ENCODE peak calls at places on chromosomes 1 and 21, in nine cellular contexts. H, E, J, I, L, D, Y, O and S are unnamed samples. For H3K4me1, the result is how much of the 10 kb centered on the place peaks cover.

GRCh38 chr1:35544976-35545375 is 12.2 kb downstream of the KIAA0319L start:
- DNase-seq in H (no peak), E (peak), J (peak), I (peak), L (no peak), D (no peak), Y (no peak), O (peak), S (peak)

GRCh38 chr21:41775152-41775472 is 8.3 kb upstream of the RIPK4 start:
- DNase-seq in H (no peak), E (no peak), J (no peak), I (no peak), L (no peak), D (no peak), Y (no peak), O (no peak), S (no peak)

GRCh38 chr1:3746784-3747521 is 5.3 kb upstream of the CCDC27 start:
- DNase-seq in H (peak), E (peak), J (peak), I (peak), L (peak), D (peak), Y (peak), O (peak), S (peak)

GRCh38 chr1:1213153-1213918 is 617 bp downstream of the TNFRSF4 start:
- DNase-seq in H (no peak), E (no peak), J (no peak), I (no peak), L (peak), D (no peak), Y (no peak), O (no peak), S (peak)

GRCh38 chr1:57461405-57461804 is 37.5 kb upstream of the DAB1 start:
- DNase-seq in H (no peak), E (no peak), J (no peak), I (no peak), L (no peak), D (no peak), Y (no peak), O (no peak), S (no peak)

GRCh38 chr1:208604295-208604694 is 360.1 kb upstream of the PLXNA2 start:
- DNase-seq in H (no peak), E (no peak), J (no peak), I (no peak), L (no peak), D (no peak), Y (peak), O (no peak), S (no peak)

GRCh38 chr1:228131736-228132135 is 8.3 kb upstream of the GUK1 start:
- DNase-seq in H (no peak), E (no peak), J (no peak), I (no peak), L (no peak), D (peak), Y (no peak), O (no peak), S (no peak)

GRCh38 chr1:10494418-10494753 is 19.6 kb downstream of the PEX14 start:
- DNase-seq in H (no peak), E (no peak), J (no peak), I (no peak), L (no peak), D (no peak), Y (no peak), O (no peak), S (no peak)

GRCh38 chr1:14486401-14487110 is 111.9 kb upstream of the KAZN start:
- DNase-seq in H (no peak), E (no peak), J (no peak), I (peak), L (no peak), D (peak), Y (peak), O (no peak), S (no peak)

GRCh38 chr1:90919900-90920299 is 101.9 kb downstream of the ZNF644 start:
- DNase-seq in H (no peak), E (no peak), J (no peak), I (peak), L (no peak), D (no peak), Y (no peak), O (no peak), S (no peak)

GRCh38 chr1:245856944-245857531 is 650.0 kb downstream of the SMYD3 start:
- DNase-seq in H (no peak), E (no peak), J (no peak), I (peak), L (no peak), D (peak), Y (no peak), O (peak), S (no peak)

GRCh38 chr1:156172696-156173470 is 19.5 kb downstream of the SEMA4A start:
- DNase-seq in H (no peak), E (no peak), J (peak), I (no peak), L (no peak), D (no peak), Y (no peak), O (peak), S (no peak)

GRCh38 chr1:172658871-172659453 is at the start of gene FASLG:
- DNase-seq in H (no peak), E (no peak), J (no peak), I (peak), L (no peak), D (no peak), Y (no peak), O (no peak), S (no peak)

GRCh38 chr1:19079983-19080472 is 123.6 kb upstream of the IFFO2 start:
- DNase-seq in H (no peak), E (no peak), J (no peak), I (peak), L (no peak), D (no peak), Y (no peak), O (peak), S (no peak)

GRCh38 chr1:215992620-215993019 is 425.5 kb downstream of the KCTD3 start:
- DNase-seq in H (no peak), E (no peak), J (no peak), I (peak), L (no peak), D (no peak), Y (no peak), O (peak), S (no peak)

GRCh38 chr1:9376886-9377333 is 84.2 kb downstream of the SPSB1 start:
- DNase-seq in H (no peak), E (no peak), J (no peak), I (peak), L (peak), D (no peak), Y (no peak), O (no peak), S (no peak)

GRCh38 chr1:156528231-156528630 is 27.7 kb upstream of the MEF2D start:
- DNase-seq in H (no peak), E (no peak), J (no peak), I (no peak), L (no peak), D (no peak), Y (no peak), O (no peak), S (no peak)

GRCh38 chr1:187413770-187414169 is 585.0 kb downstream of the PLA2G4A start:
- DNase-seq in H (no peak), E (no peak), J (no peak), I (peak), L (no peak), D (no peak), Y (no peak), O (peak), S (no peak)

GRCh38 chr1:215710340-215710971 is 143.4 kb downstream of the KCTD3 start:
- DNase-seq in H (no peak), E (no peak), J (peak), I (peak), L (no peak), D (no peak), Y (peak), O (peak), S (no peak)

GRCh38 chr1:204751883-204752687 is 66.5 kb upstream of the LRRN2 start:
- DNase-seq in H (no peak), E (no peak), J (peak), I (no peak), L (no peak), D (peak), Y (peak), O (peak), S (no peak)

GRCh38 chr1:8197493-8198282 is 120.2 kb upstream of the SLC45A1 start:
- DNase-seq in H (peak), E (peak), J (no peak), I (peak), L (peak), D (peak), Y (peak), O (peak), S (peak)

GRCh38 chr1:42436794-42437458 is 18.9 kb downstream of the ZMYND12 start:
- DNase-seq in H (no peak), E (no peak), J (no peak), I (no peak), L (no peak), D (no peak), Y (no peak), O (no peak), S (no peak)

GRCh38 chr1:67793562-67793961 is 39.7 kb downstream of the GNG12 start:
- DNase-seq in H (no peak), E (no peak), J (no peak), I (peak), L (no peak), D (peak), Y (no peak), O (no peak), S (no peak)

GRCh38 chr1:3070304-3070653 is 1.3 kb downstream of the PRDM16 start:
- DNase-seq in H (no peak), E (no peak), J (no peak), I (no peak), L (no peak), D (no peak), Y (no peak), O (no peak), S (no peak)

GRCh38 chr1:23481026-23481597 is 2.9 kb downstream of the ASAP3 start:
- DNase-seq in H (no peak), E (no peak), J (no peak), I (no peak), L (no peak), D (no peak), Y (no peak), O (no peak), S (no peak)

GRCh38 chr1:23484253-23485001 is 448 bp upstream of the ASAP3 start:
- DNase-seq in H (peak), E (peak), J (peak), I (peak), L (peak), D (peak), Y (peak), O (peak), S (peak)

GRCh38 chr1:23485002-23485332 is 988 bp upstream of the ASAP3 start:
- DNase-seq in H (no peak), E (no peak), J (no peak), I (no peak), L (no peak), D (no peak), Y (no peak), O (no peak), S (no peak)

GRCh38 chr1:23481904-23482303 is 2.1 kb downstream of the ASAP3 start:
- DNase-seq in H (no peak), E (no peak), J (no peak), I (no peak), L (no peak), D (no peak), Y (no peak), O (no peak), S (no peak)

GRCh38 chr1:23483327-23484252 is at the start of gene ASAP3:
- DNase-seq in H (no peak), E (peak), J (peak), I (peak), L (peak), D (no peak), Y (no peak), O (no peak), S (peak)
- TF ChIP-seq CTCF in H (no peak), E (peak), J (peak), I (peak), L (peak), D (no peak), Y (no peak), O (peak), S (no peak)

GRCh38 chr1:218467101-218467728 is 122.1 kb downstream of the TGFB2 start:
- DNase-seq in H (no peak), E (no peak), J (no peak), I (peak), L (no peak), D (no peak), Y (no peak), O (no peak), S (no peak)
- H3K4me1 ChIP-seq in H (under half), E (under half), J (under half), I (under half), L (half or more), D (under half), Y (under half), O (under half), S (under half)

GRCh38 chr1:21573971-21574458 is 64.8 kb downstream of the ALPL start:
- DNase-seq in H (no peak), E (peak), J (peak), I (peak), L (peak), D (peak), Y (no peak), O (peak), S (peak)
- TF ChIP-seq CTCF in H (peak), E (peak), J (peak), I (peak), L (peak), D (peak), Y (peak), O (peak), S (no peak)

DNA sequence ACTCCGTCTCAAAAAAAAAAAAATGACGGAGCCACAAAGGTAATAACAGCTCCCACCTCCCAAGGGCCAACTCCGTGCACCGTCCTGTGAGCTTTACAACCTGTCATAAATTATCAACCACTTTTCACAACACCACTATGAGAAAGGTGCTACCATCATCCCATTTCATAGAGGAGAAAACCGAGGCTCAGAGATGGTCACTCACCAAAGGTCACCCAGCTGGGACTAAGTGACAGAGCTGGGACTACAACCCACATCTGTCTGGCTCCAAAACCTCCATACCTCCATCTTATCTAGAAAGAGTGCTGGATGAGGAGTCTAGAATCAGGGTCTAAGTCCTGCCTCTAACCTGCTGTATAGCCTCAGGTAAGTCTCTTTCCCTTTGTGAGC is 43.6 kb upstream of the ECE1 start:
- DNase-seq in H (no peak), E (no peak), J (no peak), I (no peak), L (no peak), D (no peak), Y (no peak), O (no peak), S (no peak)
- H3K4me1 ChIP-seq in H (half or more), E (under half), J (under half), I (under half), L (half or more), D (half or more), Y (under half), O (half or more), S (half or more)

DNA sequence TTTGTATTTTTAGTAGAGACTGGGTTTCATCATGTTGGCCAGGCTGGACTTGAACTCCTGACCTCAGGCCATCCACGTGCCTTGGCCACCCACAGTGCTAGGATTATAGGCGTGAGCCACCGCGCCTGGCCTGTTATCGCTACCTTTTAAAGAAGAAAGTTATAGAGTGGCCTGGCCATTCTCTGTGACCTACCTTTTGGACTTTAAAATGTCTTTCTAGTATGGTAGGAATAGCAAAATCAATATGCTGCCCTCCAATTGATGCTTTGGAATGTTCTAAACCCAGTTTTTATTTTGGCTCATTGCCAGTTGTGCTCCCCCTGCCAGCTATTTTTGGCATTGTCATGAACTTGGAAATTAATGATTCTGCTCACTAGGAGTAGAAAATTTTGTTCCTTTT is 19.9 kb downstream of the HIPK1 start:
- DNase-seq in H (no peak), E (peak), J (no peak), I (no peak), L (no peak), D (no peak), Y (no peak), O (no peak), S (no peak)
- TF ChIP-seq CTCF in H (peak), E (peak), J (peak), I (peak), L (peak), D (peak), Y (peak), O (peak), S (no peak)